ENCODE peak calls at places on chromosome 1, in eight cellular contexts. One of them, this sample, is unnamed.

GRCh38 chr1:39675220-39675619 is 3.3 kb upstream of the NT5C1A start:
- DNase-seq in NCI-H460: no peak
- DNase-seq in stimulated activated CD4-positive, alpha-beta T cell treated with anti-CD3 and anti-CD28 coated beads, Interleukin-4, amount 100 ng/mL, for 24 hours: no peak
- DNase-seq in WTC11: no peak
- DNase-seq in ELF-1: no peak
- DNase-seq in activated T-helper 1 cell treated with anti-CD3 and anti-CD28 coated beads, Interleukin-2, amount 50 U/mL, for 16 hours: no peak
- DNase-seq in activated effector memory CD4-positive, alpha-beta T cell treated with anti-CD3 and anti-CD28 coated beads, Interleukin-2, amount 50 U/mL, for 16 hours: no peak
- DNase-seq in upper lobe of right lung: no peak
- DNase-seq in this sample: no peak

GRCh38 chr1:29823536-29823935 is 587.2 kb downstream of the PTPRU start:
- DNase-seq in NCI-H460: no peak
- DNase-seq in stimulated activated CD4-positive, alpha-beta T cell treated with anti-CD3 and anti-CD28 coated beads, Interleukin-4, amount 100 ng/mL, for 24 hours: no peak
- DNase-seq in WTC11: no peak
- DNase-seq in ELF-1: no peak
- DNase-seq in activated T-helper 1 cell treated with anti-CD3 and anti-CD28 coated beads, Interleukin-2, amount 50 U/mL, for 16 hours: no peak
- DNase-seq in activated effector memory CD4-positive, alpha-beta T cell treated with anti-CD3 and anti-CD28 coated beads, Interleukin-2, amount 50 U/mL, for 16 hours: no peak
- DNase-seq in upper lobe of right lung: no peak
- DNase-seq in this sample: no peak

GRCh38 chr1:228689255-228689654 is 46.0 kb upstream of the RHOU start:
- DNase-seq in NCI-H460: no peak
- DNase-seq in stimulated activated CD4-positive, alpha-beta T cell treated with anti-CD3 and anti-CD28 coated beads, Interleukin-4, amount 100 ng/mL, for 24 hours: no peak
- DNase-seq in WTC11: no peak
- DNase-seq in ELF-1: no peak
- DNase-seq in activated T-helper 1 cell treated with anti-CD3 and anti-CD28 coated beads, Interleukin-2, amount 50 U/mL, for 16 hours: no peak
- DNase-seq in activated effector memory CD4-positive, alpha-beta T cell treated with anti-CD3 and anti-CD28 coated beads, Interleukin-2, amount 50 U/mL, for 16 hours: no peak
- DNase-seq in upper lobe of right lung: no peak
- DNase-seq in this sample: no peak

GRCh38 chr1:111441573-111442192 is 7.4 kb downstream of the WDR77 start:
- DNase-seq in NCI-H460: peak; percentile 2
- DNase-seq in stimulated activated CD4-positive, alpha-beta T cell treated with anti-CD3 and anti-CD28 coated beads, Interleukin-4, amount 100 ng/mL, for 24 hours: peak; percentile 63
- DNase-seq in WTC11: peak; percentile 75
- DNase-seq in ELF-1: peak; percentile 88
- DNase-seq in activated T-helper 1 cell treated with anti-CD3 and anti-CD28 coated beads, Interleukin-2, amount 50 U/mL, for 16 hours: peak; percentile 56
- DNase-seq in activated effector memory CD4-positive, alpha-beta T cell treated with anti-CD3 and anti-CD28 coated beads, Interleukin-2, amount 50 U/mL, for 16 hours: peak; percentile 84
- DNase-seq in upper lobe of right lung: no peak
- DNase-seq in this sample: no peak

GRCh38 chr1:56169856-56170255 is 409.5 kb downstream of the PLPP3 start:
- DNase-seq in NCI-H460: no peak
- DNase-seq in stimulated activated CD4-positive, alpha-beta T cell treated with anti-CD3 and anti-CD28 coated beads, Interleukin-4, amount 100 ng/mL, for 24 hours: no peak
- DNase-seq in WTC11: no peak
- DNase-seq in ELF-1: no peak
- DNase-seq in activated T-helper 1 cell treated with anti-CD3 and anti-CD28 coated beads, Interleukin-2, amount 50 U/mL, for 16 hours: no peak
- DNase-seq in activated effector memory CD4-positive, alpha-beta T cell treated with anti-CD3 and anti-CD28 coated beads, Interleukin-2, amount 50 U/mL, for 16 hours: no peak
- DNase-seq in upper lobe of right lung: no peak
- DNase-seq in this sample: no peak

GRCh38 chr1:38677756-38678155 is 181.8 kb downstream of the RRAGC start:
- DNase-seq in NCI-H460: no peak
- DNase-seq in stimulated activated CD4-positive, alpha-beta T cell treated with anti-CD3 and anti-CD28 coated beads, Interleukin-4, amount 100 ng/mL, for 24 hours: no peak
- DNase-seq in WTC11: no peak
- DNase-seq in ELF-1: no peak
- DNase-seq in activated T-helper 1 cell treated with anti-CD3 and anti-CD28 coated beads, Interleukin-2, amount 50 U/mL, for 16 hours: no peak
- DNase-seq in activated effector memory CD4-positive, alpha-beta T cell treated with anti-CD3 and anti-CD28 coated beads, Interleukin-2, amount 50 U/mL, for 16 hours: no peak
- DNase-seq in upper lobe of right lung: no peak
- DNase-seq in this sample: no peak

GRCh38 chr1:63883494-63884235 is 109.8 kb downstream of the ROR1 start:
- DNase-seq in NCI-H460: no peak
- DNase-seq in stimulated activated CD4-positive, alpha-beta T cell treated with anti-CD3 and anti-CD28 coated beads, Interleukin-4, amount 100 ng/mL, for 24 hours: no peak
- DNase-seq in WTC11: no peak
- DNase-seq in ELF-1: no peak
- DNase-seq in activated T-helper 1 cell treated with anti-CD3 and anti-CD28 coated beads, Interleukin-2, amount 50 U/mL, for 16 hours: no peak
- DNase-seq in activated effector memory CD4-positive, alpha-beta T cell treated with anti-CD3 and anti-CD28 coated beads, Interleukin-2, amount 50 U/mL, for 16 hours: no peak
- DNase-seq in upper lobe of right lung: no peak
- DNase-seq in this sample: no peak

GRCh38 chr1:64140596-64140995 is 62.8 kb upstream of the UBE2U start:
- DNase-seq in NCI-H460: no peak
- DNase-seq in stimulated activated CD4-positive, alpha-beta T cell treated with anti-CD3 and anti-CD28 coated beads, Interleukin-4, amount 100 ng/mL, for 24 hours: no peak
- DNase-seq in WTC11: no peak
- DNase-seq in ELF-1: no peak
- DNase-seq in activated T-helper 1 cell treated with anti-CD3 and anti-CD28 coated beads, Interleukin-2, amount 50 U/mL, for 16 hours: no peak
- DNase-seq in activated effector memory CD4-positive, alpha-beta T cell treated with anti-CD3 and anti-CD28 coated beads, Interleukin-2, amount 50 U/mL, for 16 hours: no peak
- DNase-seq in upper lobe of right lung: no peak
- DNase-seq in this sample: no peak

GRCh38 chr1:194194724-194195123 is 1008.3 kb upstream of the B3GALT2 start:
- DNase-seq in NCI-H460: no peak
- DNase-seq in stimulated activated CD4-positive, alpha-beta T cell treated with anti-CD3 and anti-CD28 coated beads, Interleukin-4, amount 100 ng/mL, for 24 hours: no peak
- DNase-seq in WTC11: no peak
- DNase-seq in ELF-1: no peak
- DNase-seq in activated T-helper 1 cell treated with anti-CD3 and anti-CD28 coated beads, Interleukin-2, amount 50 U/mL, for 16 hours: no peak
- DNase-seq in activated effector memory CD4-positive, alpha-beta T cell treated with anti-CD3 and anti-CD28 coated beads, Interleukin-2, amount 50 U/mL, for 16 hours: no peak
- DNase-seq in upper lobe of right lung: no peak
- DNase-seq in this sample: no peak

GRCh38 chr1:214352838-214353237 is 71.9 kb downstream of the SMYD2 start:
- DNase-seq in NCI-H460: no peak
- DNase-seq in stimulated activated CD4-positive, alpha-beta T cell treated with anti-CD3 and anti-CD28 coated beads, Interleukin-4, amount 100 ng/mL, for 24 hours: no peak
- DNase-seq in WTC11: no peak
- DNase-seq in ELF-1: no peak
- DNase-seq in activated T-helper 1 cell treated with anti-CD3 and anti-CD28 coated beads, Interleukin-2, amount 50 U/mL, for 16 hours: no peak
- DNase-seq in activated effector memory CD4-positive, alpha-beta T cell treated with anti-CD3 and anti-CD28 coated beads, Interleukin-2, amount 50 U/mL, for 16 hours: no peak
- DNase-seq in upper lobe of right lung: no peak
- DNase-seq in this sample: no peak

GRCh38 chr1:201603613-201604232 is 64.8 kb downstream of the NAV1 start:
- DNase-seq in NCI-H460: no peak
- DNase-seq in stimulated activated CD4-positive, alpha-beta T cell treated with anti-CD3 and anti-CD28 coated beads, Interleukin-4, amount 100 ng/mL, for 24 hours: no peak
- DNase-seq in WTC11: no peak
- DNase-seq in ELF-1: no peak
- DNase-seq in activated T-helper 1 cell treated with anti-CD3 and anti-CD28 coated beads, Interleukin-2, amount 50 U/mL, for 16 hours: no peak
- DNase-seq in activated effector memory CD4-positive, alpha-beta T cell treated with anti-CD3 and anti-CD28 coated beads, Interleukin-2, amount 50 U/mL, for 16 hours: no peak
- DNase-seq in upper lobe of right lung: no peak
- DNase-seq in this sample: no peak

GRCh38 chr1:61504305-61504704 is 220.6 kb downstream of the TM2D1 start:
- DNase-seq in NCI-H460: no peak
- DNase-seq in stimulated activated CD4-positive, alpha-beta T cell treated with anti-CD3 and anti-CD28 coated beads, Interleukin-4, amount 100 ng/mL, for 24 hours: no peak
- DNase-seq in WTC11: no peak
- DNase-seq in ELF-1: no peak
- DNase-seq in activated T-helper 1 cell treated with anti-CD3 and anti-CD28 coated beads, Interleukin-2, amount 50 U/mL, for 16 hours: no peak
- DNase-seq in activated effector memory CD4-positive, alpha-beta T cell treated with anti-CD3 and anti-CD28 coated beads, Interleukin-2, amount 50 U/mL, for 16 hours: no peak
- DNase-seq in upper lobe of right lung: no peak
- DNase-seq in this sample: no peak

This sample was measured in chondrocyte.